ENCODE peak calls at places on chromosomes 7 and 10, in six cellular contexts. L, Y, T, N, J and E are unnamed samples.

GRCh38 chr7:47461161-47461560 is 120.8 kb downstream of the TNS3 start:
- DNase-seq in J (no peak), Y (peak), L (no peak), T (peak), N (no peak), E (peak)

GRCh38 chr10:115857856-115858255 is 415.1 kb downstream of the GFRA1 start:
- DNase-seq in N (no peak), T (no peak), Y (peak), J (no peak), L (no peak), E (peak)

GRCh38 chr10:131418686-131419085 is 107.2 kb upstream of the TCERG1L start:
- DNase-seq in L (no peak), Y (no peak), T (no peak), N (no peak), J (no peak), E (no peak)

GRCh38 chr7:33486626-33487025 is 357.3 kb downstream of the BBS9 start:
- DNase-seq in J (no peak), L (no peak), Y (no peak), T (no peak), N (peak), E (no peak)

GRCh38 chr10:58137813-58138212 is 129.9 kb downstream of the IPMK start:
- DNase-seq in N (no peak), L (no peak), T (no peak), Y (no peak), J (no peak), E (no peak)

GRCh38 chr10:73934074-73934473 is 23.1 kb downstream of the PLAU start:
- DNase-seq in L (no peak), Y (no peak), J (no peak), T (no peak), N (no peak), E (no peak)

GRCh38 chr10:70906031-70906804 is 17.9 kb upstream of the PCBD1 start:
- DNase-seq in T (no peak), Y (no peak), N (no peak), J (no peak), L (no peak), E (no peak)

GRCh38 chr7:85851571-85852193 is 664.8 kb upstream of the SEMA3D start:
- DNase-seq in N (peak), L (no peak), T (peak), J (no peak), Y (peak), E (peak)

GRCh38 chr7:157890921-157891401 is 554.2 kb downstream of the DNAJB6 start:
- DNase-seq in T (no peak), Y (no peak), N (no peak), J (no peak), L (no peak), E (no peak)

GRCh38 chr10:23413629-23414089 is 25.2 kb upstream of the OTUD1 start:
- DNase-seq in Y (no peak), J (no peak), L (no peak), N (peak), T (no peak), E (no peak)

GRCh38 chr7:108805808-108806397 is 236.2 kb downstream of the DNAJB9 start:
- DNase-seq in N (peak), T (peak), Y (peak), L (no peak), J (peak), E (peak)